ENCODE peak calls at places on chromosomes 12 and 14, in four cellular contexts. E, C, P and H are unnamed samples.

GRCh38 chr12:26338574-26339572 is 143.5 kb downstream of the SSPN start:
- DNase-seq in E (no peak), C (no peak), P (peak; percentile 84), H (no peak)

GRCh38 chr14:68190032-68190431 is 370.5 kb downstream of the RAD51B start:
- DNase-seq in E (no peak), C (no peak), P (no peak), H (no peak)

GRCh38 chr12:121926874-121927706 is 8.7 kb downstream of the CFAP251 start:
- DNase-seq in E (no peak), C (no peak), P (no peak), H (no peak)

GRCh38 chr14:61183486-61183885 is 97.7 kb downstream of the TMEM30B start:
- DNase-seq in E (no peak), C (no peak), P (no peak), H (no peak)

GRCh38 chr14:100417466-100417865 is 94.3 kb downstream of the SLC25A47 start:
- DNase-seq in E (peak; percentile 71), C (no peak), P (peak; percentile 68), H (peak; percentile 19)

GRCh38 chr12:16189849-16190248 is 87.6 kb downstream of the SLC15A5 start:
- DNase-seq in E (no peak), C (no peak), P (no peak), H (no peak)

GRCh38 chr12:75437564-75437963 is 43.0 kb upstream of the GLIPR1 start:
- DNase-seq in E (no peak), C (no peak), P (no peak), H (no peak)

GRCh38 chr12:57107456-57107855 is 3.7 kb downstream of the STAT6 start:
- DNase-seq in E (no peak), C (no peak), P (no peak), H (no peak)

GRCh38 chr14:98140862-98141261 is 1131.1 kb downstream of the BCL11B start:
- DNase-seq in E (no peak), C (no peak), P (no peak), H (no peak)

GRCh38 chr12:121579981-121580868 is 598 bp downstream of the KDM2B start:
- DNase-seq in E (peak; percentile 90), C (peak; percentile 86), P (peak; percentile 82), H (peak; percentile 68)

GRCh38 chr12:69007858-69008314 is 74.9 kb upstream of the CPM start:
- DNase-seq in E (peak; percentile 17), C (no peak), P (no peak), H (no peak)

GRCh38 chr14:39426605-39427004 is 5.6 kb downstream of the FBXO33 start:
- DNase-seq in E (no peak), C (no peak), P (no peak), H (no peak)

GRCh38 chr12:52814710-52815155 is 817 bp upstream of the KRT4 start:
- DNase-seq in E (no peak), C (no peak), P (no peak), H (no peak)

GRCh38 chr12:15563683-15564082 is 225.5 kb downstream of the EPS8 start:
- DNase-seq in E (no peak), C (no peak), P (no peak), H (no peak)

GRCh38 chr12:107145397-107145796 is 52.0 kb upstream of the CRY1 start:
- DNase-seq in E (no peak), C (no peak), P (no peak), H (no peak)

GRCh38 chr14:92553456-92553855 is 39.9 kb downstream of the RIN3 start:
- DNase-seq in E (no peak), C (no peak), P (no peak), H (no peak)

GRCh38 chr12:14961466-14962155 is at the start of gene ARHGDIB:
- DNase-seq in E (peak; percentile 48), C (no peak), P (no peak), H (peak; percentile 40)

GRCh38 chr12:100579844-100580243 is 6.4 kb downstream of the GAS2L3 start:
- DNase-seq in E (no peak), C (no peak), P (no peak), H (no peak)

GRCh38 chr12:100675432-100675831 is 101.9 kb downstream of the GAS2L3 start:
- DNase-seq in E (peak; percentile 21), C (no peak), P (peak; percentile 35), H (no peak)

GRCh38 chr12:68521321-68521839 is 89.3 kb upstream of the RAP1B start:
- DNase-seq in E (no peak), C (no peak), P (no peak), H (no peak)

GRCh38 chr12:25855716-25856115 is 102.8 kb upstream of the RASSF8 start:
- DNase-seq in E (no peak), C (no peak), P (no peak), H (no peak)

GRCh38 chr14:92633274-92633616 is 115.2 kb downstream of the LGMN start:
- DNase-seq in E (no peak), C (no peak), P (no peak), H (no peak)